ENCODE peak calls at places on chromosome 12, in six cellular contexts. G is endothelial cell of umbilical vein, J is HepG2, F is A549, M is GM12878, U is K562. R is an unnamed sample.

GRCh38 chr12:122656298-122656697 is 46.9 kb downstream of the HCAR2 start:
- DNase-seq in G (no peak), J (no peak), F (no peak), M (no peak), U (no peak), R (no peak)

GRCh38 chr12:14558377-14559051 is 9.2 kb downstream of the PLBD1 start:
- DNase-seq in G (no peak), J (no peak), F (no peak), M (no peak), U (no peak), R (peak)

GRCh38 chr12:63098851-63099250 is 52.1 kb downstream of the AVPR1A start:
- DNase-seq in G (no peak), J (peak), F (peak), M (no peak), U (peak), R (peak)

GRCh38 chr12:100473050-100473715 is 483 bp upstream of the NR1H4 start:
- DNase-seq in G (no peak), J (no peak), F (no peak), M (no peak), U (no peak), R (no peak)

GRCh38 chr12:29771786-29772185 is 12.0 kb downstream of the TMTC1 start:
- DNase-seq in G (no peak), J (no peak), F (no peak), M (no peak), U (no peak), R (no peak)

GRCh38 chr12:56299308-56299852 is 750 bp downstream of the CS start:
- DNase-seq in G (no peak), J (no peak), F (peak), M (no peak), U (peak), R (peak)

GRCh38 chr12:27619308-27619707 is 76.9 kb upstream of the REP15 start:
- DNase-seq in G (peak), J (peak), F (peak), M (no peak), U (no peak), R (peak)

GRCh38 chr12:7190268-7191055 is 976 bp downstream of the PEX5 start:
- DNase-seq in G (no peak), J (peak), F (peak), M (no peak), U (no peak), R (peak)

GRCh38 chr12:71627438-71628002 is 36.1 kb downstream of the ZFC3H1 start:
- DNase-seq in G (peak), J (no peak), F (no peak), M (no peak), U (no peak), R (no peak)

GRCh38 chr12:71626768-71627167 is 36.9 kb downstream of the ZFC3H1 start:
- DNase-seq in G (peak), J (peak), F (no peak), M (no peak), U (no peak), R (no peak)

GRCh38 chr12:71621938-71622337 is 41.7 kb downstream of the ZFC3H1 start:
- DNase-seq in G (no peak), J (no peak), F (no peak), M (no peak), U (no peak), R (no peak)

DNA sequence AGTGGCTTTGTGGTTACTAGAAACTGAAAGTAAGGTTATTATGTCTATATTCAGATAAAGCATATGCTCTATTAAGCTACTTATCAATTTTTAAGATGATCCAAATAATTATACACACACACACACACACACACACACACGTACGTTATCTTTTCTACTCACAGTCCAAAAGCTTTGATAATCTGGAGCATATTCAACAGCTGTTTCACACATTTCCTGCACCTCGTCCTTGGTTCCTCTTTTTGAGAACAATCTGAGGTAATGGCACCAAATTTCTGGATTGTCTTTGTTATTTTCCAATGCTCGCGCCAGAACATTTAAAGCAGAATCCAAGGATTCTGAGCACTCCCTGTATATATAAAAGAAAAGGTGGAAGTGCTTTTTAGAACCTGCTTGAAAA is 37.5 kb downstream of the ZFC3H1 start:
- DNase-seq in G (peak), J (no peak), F (no peak), M (no peak), U (no peak), R (peak)
- TF ChIP-seq MYC in G (no peak), J (no peak), F (no peak), M (no peak), U (no peak), R (no peak)

DNA sequence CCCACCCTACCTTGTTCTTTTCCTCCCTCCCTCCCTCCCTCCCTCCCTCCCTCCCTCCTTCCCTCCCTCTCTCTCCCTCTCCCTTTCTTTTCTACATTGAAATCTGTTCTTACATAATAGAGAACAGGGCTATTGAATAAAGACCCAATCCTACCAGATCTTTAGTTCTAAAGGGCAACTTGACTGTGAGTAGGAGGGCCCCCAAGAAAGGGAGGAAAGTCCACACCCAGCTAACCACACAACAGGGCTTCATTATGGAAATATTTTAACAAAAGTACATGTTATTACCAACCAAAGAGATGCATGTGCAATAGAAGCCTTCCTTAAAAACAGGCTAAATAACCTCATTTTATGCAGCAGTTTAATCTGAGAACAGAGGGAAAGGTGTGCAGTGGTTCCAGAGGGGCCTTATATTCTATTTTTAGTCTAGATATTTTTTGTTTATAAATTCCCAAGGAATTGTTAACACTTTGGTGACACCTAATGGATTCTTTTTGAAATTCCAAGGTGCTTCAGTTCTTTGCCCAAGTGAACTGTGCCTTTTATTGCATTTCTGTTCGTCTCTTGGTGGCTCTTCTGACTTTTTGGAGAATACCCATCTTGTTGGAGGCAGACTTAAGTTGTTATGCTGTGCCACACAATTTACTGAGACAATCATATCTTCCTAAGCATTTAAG is 63.0 kb downstream of the GNS start:
- DNase-seq in G (peak), J (peak), F (peak), M (no peak), U (peak), R (peak)
- TF ChIP-seq CTCF in G (peak), J (peak), F (peak), M (peak), U (peak), R (no peak)

DNA sequence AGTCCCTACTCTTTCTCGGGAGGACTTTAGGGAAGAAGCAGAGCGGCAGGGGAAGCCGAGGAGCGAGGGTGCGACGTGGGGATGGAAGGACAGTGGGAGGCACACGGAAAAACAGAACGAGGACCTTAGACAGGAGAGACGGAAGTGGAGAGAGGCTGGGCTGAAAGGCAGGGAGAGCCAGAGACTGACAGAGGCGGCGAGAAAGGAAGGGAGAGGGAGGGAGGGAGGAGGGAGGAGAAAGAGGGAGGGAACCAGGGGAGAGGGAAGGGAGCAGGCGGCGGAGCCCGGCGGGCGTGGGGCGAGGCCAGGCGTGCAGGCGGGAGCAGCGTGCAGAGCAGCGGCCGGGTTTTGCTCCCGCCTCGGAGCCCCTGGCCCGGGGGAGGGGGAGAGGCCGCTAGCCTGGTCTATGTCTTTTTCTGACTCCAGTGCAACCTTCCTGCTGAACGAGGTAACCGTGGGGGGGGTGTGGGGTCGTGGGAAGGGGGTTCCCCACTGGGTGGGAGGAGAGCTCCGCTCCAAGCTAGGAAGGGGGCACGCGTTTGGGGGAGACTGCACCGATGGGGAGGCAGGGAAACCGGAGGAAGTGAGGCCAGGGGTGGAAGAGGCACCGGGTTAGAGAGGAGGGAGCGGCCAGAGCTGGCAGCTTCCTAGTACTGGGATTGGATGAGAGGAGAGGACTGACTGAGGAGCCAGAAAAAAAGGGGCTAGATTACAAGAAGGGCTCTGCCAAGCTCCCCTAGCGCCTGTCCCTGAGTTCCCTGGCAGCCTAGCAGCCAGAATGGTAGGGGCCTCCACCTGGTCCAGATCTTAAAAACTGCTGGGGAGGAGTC is 2.8 kb upstream of the CACNB3 start:
- DNase-seq in G (peak), J (peak), F (peak), M (no peak), U (peak), R (peak)
- TF ChIP-seq POLR2A in G (peak), J (no peak), F (peak), M (no peak), U (peak), R (peak)

GRCh38 chr12:57908511-57908910 is 32.9 kb upstream of the ATP23 start:
- DNase-seq in G (no peak), J (no peak), F (no peak), M (no peak), U (no peak), R (no peak)

GRCh38 chr12:57905812-57906475 is 35.4 kb upstream of the ATP23 start:
- DNase-seq in G (no peak), J (no peak), F (no peak), M (no peak), U (no peak), R (no peak)

GRCh38 chr12:57907281-57907680 is 34.1 kb upstream of the ATP23 start:
- DNase-seq in G (no peak), J (no peak), F (no peak), M (no peak), U (no peak), R (no peak)

GRCh38 chr12:57904848-57905811 is 36.2 kb upstream of the ATP23 start:
- DNase-seq in G (peak), J (peak), F (peak), M (peak), U (peak), R (peak)

DNA sequence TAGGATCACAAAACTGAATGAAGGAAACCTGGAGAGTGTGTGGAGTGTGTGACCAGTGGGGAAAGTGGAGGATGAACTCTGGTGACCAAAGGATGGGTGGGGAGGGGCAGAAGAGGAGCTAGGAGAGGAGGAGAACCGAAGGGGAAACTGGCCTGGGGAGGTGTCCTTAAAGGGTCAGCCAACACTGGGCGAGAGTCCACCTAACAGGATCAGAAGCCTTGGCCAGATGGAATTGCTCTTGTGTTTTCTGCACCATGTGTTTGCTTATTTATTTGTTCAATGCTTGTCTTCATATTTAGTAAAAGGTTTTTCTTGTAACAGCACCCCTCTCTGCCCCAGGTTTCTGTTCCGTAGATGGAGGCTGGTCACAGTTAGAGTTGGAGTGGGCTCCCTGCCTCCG is 34.5 kb upstream of the ATP23 start:
- DNase-seq in G (no peak), J (no peak), F (no peak), M (no peak), U (no peak), R (no peak)
- TF ChIP-seq MYC in G (no peak), J (no peak), F (no peak), M (no peak), U (no peak), R (no peak)